ENCODE peak calls at places on chromosomes 6 and 20, in five cellular contexts. N is central memory CD4-positive, alpha-beta T cell; V is HTR-8/SVneo; Q is OCI-LY7; Y is hepatic stellate cell. D is an unnamed sample.
A peak's percentile ranks its signal among the peaks of the same experiment; 100 is the strongest.

GRCh38 chr20:9575836-9576235 is 61.4 kb downstream of the LAMP5 start:
- DNase-seq in N (no peak), Y (no peak), Q (no peak), V (no peak), D (no peak)

GRCh38 chr6:20319520-20320357 is 81.9 kb upstream of the E2F3 start:
- DNase-seq in Y (no peak), Q (peak; percentile 82), N (peak; percentile 80), V (no peak), D (no peak)

GRCh38 chr6:158767714-158768113 is 51.5 kb downstream of the EZR start:
- DNase-seq in Q (no peak), V (no peak), N (no peak), Y (no peak), D (no peak)

GRCh38 chr6:163263196-163263595 is 151.3 kb upstream of the QKI start:
- DNase-seq in N (no peak), V (no peak), Y (no peak), Q (no peak), D (no peak)

GRCh38 chr20:8389381-8390368 is 257.6 kb downstream of the PLCB1 start:
- DNase-seq in Y (no peak), V (no peak), N (peak; percentile 10), Q (peak; percentile 75), D (no peak)

GRCh38 chr6:52834481-52834880 is 6.1 kb downstream of the GSTA5 start:
- DNase-seq in Q (no peak), N (no peak), V (no peak), Y (no peak), D (no peak)

GRCh38 chr20:61994546-61994945 is 71.1 kb downstream of the TAF4 start:
- DNase-seq in Y (no peak), N (no peak), V (no peak), Q (no peak), D (no peak)

GRCh38 chr6:119791746-119792145 is 442.2 kb upstream of the MAN1A1 start:
- DNase-seq in Q (no peak), V (no peak), Y (no peak), N (no peak), D (no peak)

GRCh38 chr20:41391587-41392001 is 25.0 kb upstream of the EMILIN3 start:
- DNase-seq in Q (no peak), Y (no peak), N (no peak), V (peak; percentile 49), D (no peak)

GRCh38 chr20:24148372-24148771 is 159.8 kb upstream of the GGTLC1 start:
- DNase-seq in V (no peak), N (no peak), Y (no peak), Q (peak; percentile 34), D (no peak)

GRCh38 chr6:5764401-5764955 is 242.2 kb downstream of the NRN1 start:
- DNase-seq in N (no peak), Q (no peak), V (no peak), Y (no peak), D (no peak)

GRCh38 chr6:29980501-29980900 is 38.2 kb downstream of the HLA-A start:
- DNase-seq in V (no peak), N (no peak), Y (no peak), Q (no peak), D (no peak)

GRCh38 chr6:106163966-106164877 is 78.1 kb downstream of the PRDM1 start:
- DNase-seq in Q (peak; percentile 83), V (no peak), Y (no peak), N (peak; percentile 31), D (no peak)